ENCODE peak calls at places on chromosomes 7 and 10, in six cellular contexts. S is stomach, B is Panc1, V is transverse colon, N is SK-N-SH, F is GM12878. K is an unnamed sample.

GRCh38 chr7:45660201-45660900 is 86.2 kb downstream of the ADCY1 start:
- DNase-seq in V (no peak), N (no peak), F (no peak), B (no peak), S (peak), K (peak)

GRCh38 chr10:52459097-52459496 is 145.0 kb downstream of the DKK1 start:
- DNase-seq in N (no peak), B (no peak), F (no peak), S (no peak), V (no peak), K (no peak)

GRCh38 chr10:47276576-47277351 is 23.2 kb upstream of the GDF10 start:
- DNase-seq in B (no peak), F (no peak), V (no peak), N (no peak), S (no peak), K (no peak)

GRCh38 chr7:22613466-22613865 is 113.5 kb upstream of the STEAP1B start:
- DNase-seq in S (no peak), N (no peak), F (no peak), B (no peak), V (no peak), K (no peak)

GRCh38 chr7:8365499-8366110 is 67.8 kb upstream of the NXPH1 start:
- DNase-seq in S (no peak), B (peak), N (no peak), V (no peak), F (no peak), K (no peak)

GRCh38 chr10:35089641-35090161 is 440 bp downstream of the CUL2 start:
- DNase-seq in N (no peak), V (no peak), S (no peak), B (no peak), F (no peak), K (no peak)

GRCh38 chr7:140643416-140643815 is 2.8 kb upstream of the DENND2A start:
- DNase-seq in F (no peak), B (no peak), V (no peak), S (no peak), N (no peak), K (no peak)

GRCh38 chr7:144834516-144835165 is 1.2 kb downstream of the TPK1 start:
- DNase-seq in F (peak), S (no peak), B (no peak), V (peak), N (peak), K (no peak)

GRCh38 chr7:142717453-142717852 is 31.8 kb upstream of the PRSS1 start:
- DNase-seq in S (no peak), F (no peak), V (peak), B (no peak), N (no peak), K (no peak)

GRCh38 chr10:19945275-19945674 is 129.0 kb downstream of the PLXDC2 start:
- DNase-seq in V (no peak), N (no peak), S (no peak), F (no peak), B (no peak), K (peak)

GRCh38 chr10:32077896-32078295 is 21.7 kb upstream of the KIF5B start:
- DNase-seq in V (no peak), S (no peak), F (no peak), B (no peak), N (no peak), K (no peak)

GRCh38 chr10:102826148-102826796 is 10.9 kb downstream of the CYP17A1 start:
- DNase-seq in V (no peak), S (no peak), F (no peak), B (no peak), N (no peak), K (no peak)

GRCh38 chr10:74165530-74165901 is 14.5 kb downstream of the ADK start:
- DNase-seq in B (no peak), S (no peak), V (no peak), F (no peak), N (no peak), K (no peak)

GRCh38 chr7:131900785-131901287 is 344.4 kb upstream of the PODXL start:
- DNase-seq in B (no peak), N (no peak), V (no peak), F (no peak), S (no peak), K (no peak)

GRCh38 chr10:3658766-3659165 is 126.2 kb downstream of the KLF6 start:
- DNase-seq in N (no peak), V (no peak), B (no peak), S (no peak), F (no peak), K (no peak)

GRCh38 chr10:96205580-96205979 is 65.8 kb downstream of the BLNK start:
- DNase-seq in B (no peak), V (no peak), N (no peak), S (no peak), F (no peak), K (no peak)

GRCh38 chr10:102230861-102231356 is 4.8 kb downstream of the ELOVL3 start:
- DNase-seq in N (peak), S (peak), B (no peak), V (peak), F (no peak), K (no peak)

GRCh38 chr10:133346413-133346812 is 760 bp upstream of the PRAP1 start:
- DNase-seq in S (no peak), N (no peak), F (no peak), V (no peak), B (no peak), K (no peak)

GRCh38 chr7:140375808-140376730 is 22.3 kb downstream of the SLC37A3 start:
- DNase-seq in B (no peak), N (no peak), S (no peak), F (no peak), V (no peak), K (no peak)

GRCh38 chr7:137146552-137146961 is 197.0 kb downstream of the PTN start:
- DNase-seq in V (no peak), S (no peak), B (no peak), N (no peak), F (no peak), K (no peak)

GRCh38 chr7:35313575-35313974 is 59.7 kb upstream of the TBX20 start:
- DNase-seq in N (no peak), B (no peak), F (no peak), V (no peak), S (no peak), K (no peak)

GRCh38 chr10:61475449-61475873 is 22.3 kb upstream of the TMEM26 start:
- DNase-seq in F (no peak), S (no peak), N (no peak), V (no peak), B (no peak), K (no peak)

GRCh38 chr7:90816511-90817142 is 220.5 kb downstream of the CDK14 start:
- DNase-seq in N (peak), B (no peak), S (no peak), F (peak), V (no peak), K (peak)

GRCh38 chr10:11529276-11529675 is 82.2 kb downstream of the USP6NL start:
- DNase-seq in V (no peak), B (no peak), F (no peak), N (no peak), S (no peak), K (no peak)

GRCh38 chr10:4025339-4025738 is 240.3 kb upstream of the KLF6 start:
- DNase-seq in S (no peak), V (no peak), F (no peak), B (no peak), N (no peak), K (no peak)

GRCh38 chr7:43905209-43905946 is 1.0 kb downstream of the URGCP start:
- DNase-seq in N (peak), S (peak), V (peak), B (no peak), F (no peak), K (no peak)

GRCh38 chr7:14196555-14196954 is 207.1 kb upstream of the ETV1 start:
- DNase-seq in V (no peak), B (no peak), N (no peak), F (no peak), S (no peak), K (no peak)

DNA sequence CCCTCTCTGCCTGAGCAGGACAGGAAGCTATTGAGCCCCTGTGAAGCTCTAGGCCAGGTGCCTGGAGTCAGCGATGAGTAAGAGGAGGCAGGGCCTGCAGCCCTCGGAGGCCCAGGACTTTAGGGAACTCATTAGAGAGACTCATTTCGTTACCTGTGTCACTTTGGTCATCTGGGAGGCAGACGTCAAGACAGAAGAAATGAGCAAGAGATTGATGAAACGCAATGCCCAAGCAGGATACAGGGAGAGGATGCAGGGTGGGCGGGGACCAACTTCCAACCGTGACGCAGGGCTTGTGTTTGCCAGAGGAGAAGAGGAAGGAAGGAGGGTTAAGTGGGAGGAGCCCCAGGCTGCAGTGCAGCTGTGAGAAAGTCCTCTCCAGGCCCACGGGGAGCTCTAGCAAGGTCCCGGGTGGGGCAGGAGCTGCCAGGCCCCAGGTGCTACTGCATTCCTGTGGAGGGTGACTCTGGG is 26.4 kb upstream of the GNA12 start:
- DNase-seq in N (peak), F (no peak), S (peak), B (no peak), V (peak), K (no peak)
- H3K4me3 ChIP-seq in N (no peak), F (no peak), S (no peak), B (no peak), V (no peak), K (no peak)

GRCh38 chr7:20222219-20222828 is 5.1 kb upstream of the MACC1 start:
- DNase-seq in B (no peak), F (no peak), S (no peak), N (no peak), V (no peak), K (no peak)

GRCh38 chr7:20220293-20220755 is 3.1 kb upstream of the MACC1 start:
- DNase-seq in V (no peak), F (no peak), S (no peak), B (no peak), N (no peak), K (no peak)

GRCh38 chr7:20219446-20220292 is 2.5 kb upstream of the MACC1 start:
- DNase-seq in N (no peak), S (peak), F (peak), B (no peak), V (peak), K (no peak)

GRCh38 chr7:20219062-20219445 is 1.9 kb upstream of the MACC1 start:
- DNase-seq in B (no peak), N (no peak), V (no peak), F (no peak), S (no peak), K (no peak)

GRCh38 chr7:20220824-20221547 is 3.8 kb upstream of the MACC1 start:
- DNase-seq in F (no peak), N (no peak), V (peak), B (no peak), S (no peak), K (no peak)
- TF ChIP-seq POLR2AphosphoS5 in F (peak), N (no peak), V (peak), B (no peak), S (peak), K (no peak)

GRCh38 chr10:86711237-86711956 is 43.1 kb downstream of the LDB3 start:
- DNase-seq in B (no peak), V (peak), S (peak), F (peak), N (peak), K (peak)

GRCh38 chr10:86711957-86712708 is 43.8 kb downstream of the LDB3 start:
- DNase-seq in V (no peak), N (peak), S (no peak), B (no peak), F (peak), K (peak)

GRCh38 chr10:86709786-86710185 is 41.5 kb downstream of the LDB3 start:
- DNase-seq in F (no peak), B (no peak), S (no peak), V (no peak), N (no peak), K (no peak)

GRCh38 chr10:86708783-86709778 is 40.8 kb downstream of the LDB3 start:
- DNase-seq in V (no peak), B (no peak), N (no peak), S (no peak), F (no peak), K (no peak)

GRCh38 chr10:86710987-86711236 is 42.6 kb downstream of the LDB3 start:
- DNase-seq in V (no peak), S (no peak), N (no peak), B (no peak), F (no peak), K (no peak)
- H3K27ac ChIP-seq in V (peak), S (peak), N (peak), B (peak), F (peak), K (peak)

DNA sequence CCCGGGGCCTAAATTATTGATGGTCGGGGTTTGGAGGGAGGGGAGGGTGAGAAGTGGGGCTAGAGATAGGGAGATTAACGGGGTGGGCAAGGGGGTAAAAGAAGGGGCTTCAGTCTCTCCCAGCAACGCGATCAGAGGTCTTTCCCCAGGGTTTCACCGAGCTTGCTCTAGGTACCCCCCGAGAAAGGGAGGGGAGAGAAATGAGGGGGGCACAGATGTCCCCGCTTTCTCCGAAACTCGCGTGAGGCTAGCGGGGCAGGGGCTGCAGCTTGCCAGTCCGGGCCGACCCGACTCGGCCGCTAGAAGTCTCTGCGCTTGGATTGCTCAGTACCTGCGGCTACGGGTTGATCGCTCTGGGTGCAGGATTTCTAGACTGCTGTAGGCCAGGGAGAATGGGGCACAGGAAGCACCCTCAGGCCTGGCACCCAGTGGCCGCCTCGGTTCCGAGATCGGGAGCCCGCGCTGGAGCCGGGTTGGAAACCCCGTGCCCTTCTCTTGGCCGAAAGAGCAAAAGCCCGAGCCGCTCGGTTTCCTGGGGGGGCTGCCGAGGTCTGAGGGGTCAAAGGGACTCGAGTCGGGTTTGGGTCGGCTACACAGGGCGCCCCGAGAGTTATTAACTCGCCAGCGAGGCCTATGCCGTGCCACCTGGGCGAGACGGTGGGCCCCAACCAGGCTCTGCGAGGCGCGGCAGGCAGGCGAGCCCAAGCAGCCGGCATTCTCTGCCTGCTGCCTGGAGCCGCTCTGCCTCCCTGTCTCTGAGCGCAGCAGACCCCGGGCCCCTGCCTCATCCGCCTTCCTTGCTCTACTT is 3.1 kb downstream of the PAX2 start:
- DNase-seq in N (peak), B (no peak), F (no peak), V (no peak), S (no peak), K (no peak)
- H3K4me3 ChIP-seq in N (no peak), B (no peak), F (no peak), V (no peak), S (no peak), K (no peak)

GRCh38 chr7:28411876-28412662 is at the start of gene CREB5:
- DNase-seq in N (no peak), S (no peak), V (no peak), F (no peak), B (no peak), K (no peak)
- TF ChIP-seq POLR2AphosphoS5 in N (no peak), S (no peak), V (no peak), F (peak), B (no peak), K (no peak)

GRCh38 chr10:6212266-6212640 is 9.5 kb downstream of the PFKFB3 start:
- DNase-seq in N (no peak), F (no peak), S (no peak), B (no peak), V (no peak), K (no peak)

GRCh38 chr10:6212806-6213205 is 10.1 kb downstream of the PFKFB3 start:
- DNase-seq in V (no peak), S (no peak), B (no peak), F (no peak), N (no peak), K (no peak)

GRCh38 chr10:6213908-6214307 is 11.2 kb downstream of the PFKFB3 start:
- DNase-seq in V (no peak), N (no peak), S (no peak), B (no peak), F (no peak), K (no peak)

GRCh38 chr10:6213257-6213905 is 10.6 kb downstream of the PFKFB3 start:
- DNase-seq in N (no peak), F (no peak), V (no peak), B (no peak), S (no peak), K (no peak)

DNA sequence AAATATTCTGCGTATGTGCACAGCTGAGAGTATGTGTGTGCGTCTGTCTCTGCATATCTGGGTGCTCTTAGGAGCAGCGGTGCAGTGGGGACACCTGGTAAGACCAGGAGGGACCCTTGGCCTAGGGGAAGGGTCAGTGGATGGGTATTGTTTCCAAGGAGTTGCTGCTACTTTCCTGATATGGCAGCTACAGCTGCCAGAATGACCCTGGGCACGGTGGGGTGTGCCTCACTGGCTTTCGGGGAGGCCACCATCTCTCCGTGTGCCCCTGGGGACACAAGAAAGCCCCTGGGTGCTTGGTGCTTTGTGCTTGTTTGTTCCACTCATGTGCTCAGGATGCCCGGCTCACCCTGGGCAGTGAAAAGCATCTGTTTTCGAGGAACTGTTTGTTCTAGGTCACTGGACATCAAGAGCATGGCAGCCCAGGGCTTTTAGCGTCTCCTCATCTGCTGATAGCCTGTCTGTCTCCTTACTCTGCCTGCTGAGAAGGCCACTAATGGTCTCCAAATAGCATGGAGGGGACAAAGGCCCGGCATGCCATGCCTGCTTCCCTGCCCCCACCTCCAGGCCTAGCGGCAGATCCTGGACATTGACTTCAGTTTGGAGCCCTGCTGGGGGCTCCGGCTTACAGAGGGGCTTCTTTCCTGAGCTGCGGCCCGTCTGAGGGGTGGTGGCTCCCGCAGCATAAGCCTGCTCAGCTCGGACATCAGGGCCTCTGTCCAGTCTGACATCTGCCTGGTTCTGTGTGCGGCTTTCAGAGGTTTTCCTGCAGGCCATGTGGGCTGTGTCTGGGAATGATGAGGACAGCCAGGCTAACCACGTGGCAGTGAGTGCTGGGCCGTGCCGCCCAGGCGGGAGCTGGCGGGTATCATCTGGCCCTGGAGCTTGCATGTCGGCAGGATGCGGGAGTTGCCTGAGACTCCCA is 8.9 kb downstream of the PFKFB3 start:
- DNase-seq in F (no peak), V (no peak), N (peak), B (no peak), S (no peak), K (no peak)
- H3K27ac ChIP-seq in F (no peak), V (peak), N (no peak), B (no peak), S (peak), K (no peak)

DNA sequence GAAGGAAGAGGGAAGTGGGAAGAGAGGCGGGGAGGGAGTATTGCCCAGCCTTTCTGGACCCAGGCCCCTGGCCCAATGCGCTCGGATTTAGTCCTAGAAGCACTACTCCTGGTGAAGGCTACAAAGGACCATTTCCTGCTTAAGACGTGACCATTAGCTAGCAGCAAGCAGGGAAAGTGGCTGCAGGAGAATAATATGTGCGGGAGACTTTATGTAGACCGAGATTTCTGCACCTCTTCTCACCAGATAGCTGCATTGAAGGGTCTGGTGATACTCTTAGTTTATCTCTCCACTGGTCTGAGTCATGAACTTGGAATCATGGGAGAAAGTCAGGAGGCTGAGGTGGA is 3.1 kb downstream of the VAX1 start:
- DNase-seq in V (no peak), F (no peak), B (no peak), S (no peak), N (no peak), K (no peak)
- H3K4me3 ChIP-seq in V (no peak), F (no peak), B (no peak), S (no peak), N (no peak), K (no peak)

GRCh38 chr10:88949912-88950664 is 2.5 kb downstream of the ACTA2 start:
- DNase-seq in V (no peak), N (no peak), F (no peak), S (no peak), B (no peak), K (no peak)
- TF ChIP-seq POLR2AphosphoS5 in V (no peak), N (no peak), F (no peak), S (no peak), B (no peak), K (no peak)

GRCh38 chr7:885893-886625 is 9.7 kb downstream of the GET4 start:
- DNase-seq in S (no peak), B (no peak), V (no peak), N (no peak), F (no peak), K (no peak)
- H3K27ac ChIP-seq in S (no peak), B (no peak), V (no peak), N (no peak), F (no peak), K (no peak)

GRCh38 chr10:79348640-79348988 is 1.3 kb downstream of the PPIF start:
- DNase-seq in F (no peak), V (no peak), B (no peak), N (no peak), S (no peak), K (no peak)
- H3K4me3 ChIP-seq in F (peak), V (no peak), B (peak), N (peak), S (peak), K (peak)

K was measured in prostate gland.